ENCODE peak calls at places on chromosomes 1 and 21, in seven cellular contexts. V is pancreas; Q is HFFc6; K is body of pancreas; R is activated T-cell treated with anti-CD3 and anti-CD28 coated beads for 1 hour; Z is cardiac muscle cell; F is stimulated activated CD8-positive, alpha-beta memory T cell treated with anti-CD3 and anti-CD28 coated beads, Interleukin-15, amount 100 ng/mL, for 24 hours. A is an unnamed sample.

GRCh38 chr1:98019747-98020146 is 98.9 kb upstream of the DPYD start:
- DNase-seq in Q (no peak), F (no peak), K (no peak), R (no peak), V (no peak), Z (no peak), A (no peak)

GRCh38 chr1:233114159-233114558 is 163.7 kb downstream of the NTPCR start:
- DNase-seq in Q (no peak), F (no peak), Z (peak), V (no peak), R (no peak), K (no peak), A (peak)

GRCh38 chr1:23657659-23658275 is 33.8 kb upstream of the RPL11 start:
- DNase-seq in K (peak), Z (peak), V (peak), F (no peak), Q (peak), R (no peak), A (peak)

GRCh38 chr1:107643766-107644165 is 321.2 kb downstream of the VAV3 start:
- DNase-seq in Z (no peak), K (no peak), Q (no peak), V (no peak), R (no peak), F (no peak), A (no peak)

GRCh38 chr1:45846931-45847330 is 43.5 kb downstream of the MAST2 start:
- DNase-seq in R (no peak), K (no peak), V (no peak), Q (peak), Z (peak), F (no peak), A (no peak)

GRCh38 chr1:76268341-76268740 is 193.8 kb downstream of the ST6GALNAC3 start:
- DNase-seq in Z (no peak), K (no peak), Q (no peak), F (no peak), V (no peak), R (no peak), A (no peak)

GRCh38 chr21:20311388-20311787 is 686.8 kb upstream of the NCAM2 start:
- DNase-seq in V (no peak), R (no peak), K (no peak), Z (no peak), Q (no peak), F (no peak), A (no peak)

GRCh38 chr1:20732071-20732587 is 374 bp downstream of the SH2D5 start:
- DNase-seq in V (peak), R (peak), F (no peak), Z (peak), K (peak), Q (peak), A (peak)

GRCh38 chr1:112431038-112431437 is 35.0 kb downstream of the CTTNBP2NL start:
- DNase-seq in V (no peak), Z (no peak), F (no peak), K (no peak), R (no peak), Q (no peak), A (no peak)

GRCh38 chr1:203225054-203225453 is 4.4 kb downstream of the CHIT1 start:
- DNase-seq in Q (no peak), Z (no peak), R (no peak), V (no peak), K (no peak), F (no peak), A (no peak)

GRCh38 chr1:65866439-65866838 is 73.7 kb downstream of the PDE4B start:
- DNase-seq in F (no peak), V (no peak), Q (no peak), Z (no peak), K (no peak), R (no peak), A (no peak)

GRCh38 chr1:43229831-43230780 is 39.7 kb upstream of the TMEM125 start:
- DNase-seq in R (no peak), V (no peak), Z (no peak), F (no peak), K (no peak), Q (no peak), A (no peak)

GRCh38 chr1:184903111-184903692 is 71.1 kb downstream of the NIBAN1 start:
- DNase-seq in R (no peak), K (peak), Q (no peak), Z (no peak), F (no peak), V (no peak), A (no peak)

GRCh38 chr21:36709030-36709867 is 10.3 kb downstream of the SIM2 start:
- DNase-seq in R (no peak), V (no peak), Z (no peak), F (no peak), K (no peak), Q (no peak), A (no peak)

GRCh38 chr1:187033721-187034120 is 205.0 kb downstream of the PLA2G4A start:
- DNase-seq in Z (no peak), K (no peak), R (no peak), Q (no peak), V (no peak), F (no peak), A (no peak)

GRCh38 chr1:84603941-84604830 is 29.9 kb upstream of the CTBS start:
- DNase-seq in V (no peak), Q (peak), R (no peak), F (no peak), K (no peak), Z (peak), A (peak)

GRCh38 chr1:178628637-178629548 is 96.2 kb upstream of the RALGPS2 start:
- DNase-seq in Q (peak), R (no peak), F (no peak), V (no peak), K (no peak), Z (peak), A (no peak)

GRCh38 chr1:44661786-44662682 is 12.2 kb downstream of the TMEM53 start:
- DNase-seq in F (no peak), Z (no peak), R (no peak), V (no peak), K (peak), Q (no peak), A (no peak)

GRCh38 chr1:26786437-26787380 is 1.0 kb upstream of the PIGV start:
- DNase-seq in Q (peak), R (no peak), K (peak), Z (peak), V (no peak), F (no peak), A (peak)

GRCh38 chr1:5651964-5652751 is 340.1 kb downstream of the NPHP4 start:
- DNase-seq in K (no peak), F (no peak), Z (no peak), R (no peak), Q (no peak), V (peak), A (no peak)

A was measured in Calu3.